ENCODE peak calls at places on chromosome 2, in five cellular contexts. F, U, V, H and O are unnamed samples.

GRCh38 chr2:96913398-96914202 is 43.7 kb upstream of the SEMA4C start:
- DNase-seq in F (peak; percentile 31), U (peak; percentile 36), V (no peak), H (no peak), O (no peak)

GRCh38 chr2:239003933-239004636 is 156.2 kb downstream of the TWIST2 start:
- DNase-seq in F (no peak), U (no peak), V (no peak), H (no peak), O (no peak)

GRCh38 chr2:26196683-26197418 is 24.0 kb downstream of the GAREM2 start:
- DNase-seq in F (no peak), U (no peak), V (no peak), H (no peak), O (no peak)

GRCh38 chr2:130949954-130950353 is 113.2 kb downstream of the ARHGEF4 start:
- DNase-seq in F (no peak), U (no peak), V (no peak), H (no peak), O (no peak)

GRCh38 chr2:177724398-177725287 is 332.1 kb downstream of the AGPS start:
- DNase-seq in F (peak; percentile 39), U (peak; percentile 47), V (peak; percentile 54), H (peak; percentile 13), O (peak; percentile 76)

GRCh38 chr2:104820126-104820525 is 33.8 kb upstream of the POU3F3 start:
- DNase-seq in F (no peak), U (no peak), V (no peak), H (no peak), O (no peak)

GRCh38 chr2:217820066-217820819 is 182.6 kb downstream of the TNS1 start:
- DNase-seq in F (no peak), U (no peak), V (no peak), H (no peak), O (no peak)

GRCh38 chr2:53353372-53354111 is 414.1 kb upstream of the CHAC2 start:
- DNase-seq in F (no peak), U (no peak), V (no peak), H (no peak), O (no peak)

GRCh38 chr2:170816499-170817246 is at the start of gene GAD1:
- DNase-seq in F (peak; percentile 87), U (peak; percentile 18), V (peak; percentile 81), H (no peak), O (peak; percentile 59)

GRCh38 chr2:241620419-241620769 is 16.6 kb downstream of the THAP4 start:
- DNase-seq in F (no peak), U (no peak), V (no peak), H (no peak), O (peak; percentile 51)

DNA sequence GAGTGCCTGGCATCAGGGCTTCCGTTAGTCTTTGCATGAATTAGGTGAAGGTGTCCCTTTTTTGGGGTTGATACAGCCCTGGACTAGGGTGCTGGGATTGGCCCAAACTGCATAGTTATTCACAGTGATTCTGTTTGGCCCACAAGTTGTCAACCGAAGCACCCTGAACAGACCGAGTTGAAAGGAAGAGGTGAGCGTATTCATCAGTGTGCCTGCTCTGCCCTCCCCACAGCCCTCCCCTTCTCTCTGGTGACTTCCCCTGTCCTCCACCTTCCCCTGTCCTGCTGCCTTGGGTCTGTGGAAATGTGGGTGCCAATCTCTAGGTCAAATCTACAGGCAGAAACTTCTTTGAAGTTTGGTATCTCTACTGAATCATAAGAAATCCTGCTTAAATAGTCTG is 330.5 kb downstream of the DYSF start:
- DNase-seq in F (no peak), U (no peak), V (no peak), H (no peak), O (no peak)
- TF ChIP-seq POLR2A in F (no peak), U (no peak), V (no peak), H (no peak), O (no peak)

GRCh38 chr2:205682239-205683021 is at the start of gene NRP2:
- DNase-seq in F (peak; percentile 91), U (peak; percentile 23), V (peak; percentile 84), H (peak; percentile 52), O (peak; percentile 34)
- TF ChIP-seq POLR2A in F (peak; percentile 99), U (no peak), V (no peak), H (no peak), O (no peak)

DNA sequence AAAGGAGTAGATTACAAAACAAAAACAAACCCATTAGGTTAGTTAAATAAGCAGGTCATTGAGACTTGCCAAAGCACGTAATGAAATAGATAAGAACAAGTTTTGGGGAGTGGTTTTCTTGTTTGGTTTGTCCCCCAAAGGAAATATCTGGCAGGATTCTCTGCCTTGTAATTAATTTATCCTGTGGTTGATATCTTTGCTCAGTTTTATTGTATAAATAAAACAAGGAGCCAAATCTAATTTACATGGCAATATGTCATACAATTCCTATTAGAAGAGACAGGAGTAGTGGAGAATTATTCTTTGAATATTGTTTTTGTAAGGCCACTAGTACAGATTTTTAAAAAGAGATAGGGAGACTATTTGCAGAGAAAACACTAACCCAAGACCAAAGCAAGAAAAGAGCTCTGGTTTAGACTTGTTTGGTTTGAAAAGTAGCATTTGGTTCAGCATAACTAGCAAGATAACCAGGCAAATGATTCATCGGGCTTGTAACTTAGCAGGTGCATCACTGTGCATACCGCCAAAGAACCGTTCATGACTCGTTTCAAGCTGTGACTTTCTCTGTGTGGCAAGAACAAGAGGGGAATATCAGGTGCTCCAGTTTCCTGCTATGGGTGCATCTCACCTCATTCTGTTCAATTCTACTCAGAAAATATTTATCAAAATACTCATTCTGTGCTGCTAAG is 244.7 kb downstream of the ETAA1 start:
- DNase-seq in F (no peak), U (no peak), V (no peak), H (no peak), O (no peak)
- TF ChIP-seq POLR2A in F (no peak), U (no peak), V (no peak), H (no peak), O (no peak)

GRCh38 chr2:196063773-196064172 is 4.9 kb downstream of the DNAH7 start:
- DNase-seq in F (no peak), U (no peak), V (no peak), H (no peak), O (no peak)

GRCh38 chr2:196073521-196073920 is 4.9 kb upstream of the DNAH7 start:
- DNase-seq in F (peak; percentile 25), U (no peak), V (no peak), H (no peak), O (no peak)

GRCh38 chr2:196066794-196067382 is 1.7 kb downstream of the DNAH7 start:
- DNase-seq in F (no peak), U (no peak), V (no peak), H (no peak), O (peak; percentile 31)

DNA sequence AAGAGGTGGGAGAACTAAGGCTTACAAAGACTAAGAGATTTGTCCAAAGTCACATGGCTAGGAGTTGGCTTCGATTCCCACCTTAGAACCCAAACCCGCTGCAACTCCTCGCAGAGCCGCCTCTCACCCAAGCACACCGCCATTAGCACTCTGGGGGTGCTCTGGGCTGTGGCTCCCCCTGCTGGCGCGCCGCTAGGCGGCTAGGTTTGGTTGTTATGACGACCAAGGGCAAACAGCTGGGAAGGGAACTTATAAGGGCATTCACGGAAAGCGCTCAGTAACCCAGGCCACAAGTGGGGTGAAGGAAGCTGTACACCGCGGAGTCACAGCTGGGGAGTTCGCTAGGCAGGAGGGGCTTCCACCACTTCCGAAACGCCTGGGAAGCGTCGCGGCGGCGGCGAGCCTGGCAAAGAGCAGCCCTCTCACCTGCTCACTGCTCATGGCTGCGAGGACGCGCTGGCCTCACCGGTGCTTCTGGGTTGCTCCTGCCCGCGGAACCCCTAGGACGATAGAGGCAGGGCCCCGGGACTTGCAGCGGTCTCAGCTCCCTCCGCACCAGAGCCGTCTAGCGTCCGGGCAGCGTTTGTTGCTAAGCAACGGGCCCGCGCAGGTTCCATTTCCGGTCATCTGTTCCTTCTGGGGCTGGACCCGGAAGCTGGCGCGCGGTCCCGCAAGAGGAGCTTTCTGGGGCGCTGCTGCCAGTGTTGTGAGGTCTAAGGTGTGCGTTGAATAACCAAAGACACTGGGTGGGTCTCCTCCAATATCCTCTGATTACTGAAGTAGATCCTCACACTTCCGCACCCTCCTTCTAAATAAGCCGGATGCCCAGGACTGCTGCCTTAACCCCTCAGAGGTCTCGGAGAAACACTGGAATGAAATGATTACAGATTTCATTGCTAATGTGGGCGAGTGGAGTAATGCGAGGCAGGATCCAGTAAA is at the start of gene DNAH7:
- DNase-seq in F (peak; percentile 90), U (peak; percentile 70), V (peak; percentile 92), H (peak; percentile 72), O (peak; percentile 79)
- TF ChIP-seq POLR2A in F (peak; percentile 58), U (peak; percentile 48), V (no peak), H (peak; percentile 21), O (no peak)

GRCh38 chr2:128027801-128028667 is at the start of gene SAP130:
- DNase-seq in F (peak; percentile 98), U (peak; percentile 93), V (peak; percentile 99), H (peak; percentile 96), O (peak; percentile 98)
- TF ChIP-seq POLR2A in F (peak; percentile 65), U (no peak), V (no peak), H (no peak), O (peak; percentile 64)

GRCh38 chr2:9423100-9423921 is at the start of the genes CPSF3 and ITGB1BP1:
- DNase-seq in F (peak; percentile 98), U (peak; percentile 98), V (peak; percentile 97), H (peak; percentile 98), O (peak; percentile 98)
- TF ChIP-seq POLR2A in F (peak; percentile 51), U (peak; percentile 54), V (no peak), H (peak; percentile 44), O (peak; percentile 78)

DNA sequence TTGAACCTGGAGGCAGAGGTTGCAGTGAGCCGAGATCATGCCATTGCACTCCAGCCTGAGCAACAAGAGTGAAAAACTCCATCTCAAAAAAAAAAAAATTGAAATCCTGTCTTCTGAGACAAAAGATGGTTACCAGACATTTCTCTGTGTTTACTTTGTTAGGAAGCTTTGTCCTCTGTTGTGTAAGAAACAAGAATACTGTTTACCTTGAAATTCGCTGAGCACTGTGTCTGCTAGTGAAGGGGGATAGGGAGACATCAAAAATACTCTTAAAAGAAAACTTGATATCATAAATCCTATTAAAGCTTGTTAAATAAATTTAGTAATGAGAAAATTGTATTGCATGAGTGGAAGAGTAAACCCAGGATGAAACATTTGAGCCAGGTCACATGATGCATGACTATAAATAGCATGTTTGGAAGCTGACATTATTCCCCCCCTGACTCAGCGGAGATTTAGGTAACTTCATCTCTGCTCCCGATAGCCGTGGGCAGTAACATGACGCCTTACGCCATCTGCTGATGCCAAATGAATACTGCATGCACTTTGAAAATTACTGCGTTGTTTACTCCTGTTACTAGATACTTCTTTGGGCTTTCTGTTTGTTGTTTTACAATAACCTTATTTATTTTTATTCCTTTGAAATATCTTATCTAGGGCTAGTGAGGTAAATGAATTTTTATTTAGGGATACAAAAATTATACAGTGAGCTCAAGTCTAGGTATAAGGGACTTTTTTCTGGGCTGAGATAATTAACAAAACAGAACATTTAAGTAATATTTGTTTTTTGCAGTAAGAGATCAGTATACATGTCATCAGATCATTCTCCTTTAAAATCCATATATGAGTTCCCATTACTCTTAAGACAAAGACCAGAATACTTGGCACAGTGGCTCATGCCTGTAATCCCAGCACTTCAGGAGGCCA is 134.9 kb downstream of the MAP3K20 start:
- DNase-seq in F (peak; percentile 85), U (peak; percentile 66), V (peak; percentile 61), H (peak; percentile 32), O (peak; percentile 75)
- TF ChIP-seq POLR2A in F (peak; percentile 6), U (no peak), V (no peak), H (no peak), O (no peak)

GRCh38 chr2:54559593-54560145 is 103.5 kb downstream of the SPTBN1 start:
- DNase-seq in F (peak; percentile 53), U (peak; percentile 83), V (no peak), H (no peak), O (peak; percentile 27)
- TF ChIP-seq POLR2A in F (peak; percentile 88), U (peak; percentile 68), V (no peak), H (no peak), O (no peak)